ENCODE peak calls at places on chromosomes 12 and 14, in four cellular contexts. R is H1, M is HepG2, V is GM12878. D is an unnamed sample.
A peak's percentile ranks its signal among the peaks of the same experiment; 100 is the strongest.

GRCh38 chr12:71594214-71594948 is 69.3 kb downstream of the ZFC3H1 start:
- DNase-seq in V (no peak), R (no peak), M (peak; percentile 16), D (no peak)

GRCh38 chr12:20370001-20370381 is 1.7 kb downstream of the PDE3A start:
- DNase-seq in V (no peak), R (peak; percentile 63), M (no peak), D (peak; percentile 61)

GRCh38 chr14:60327447-60328331 is 78.7 kb downstream of the PPM1A start:
- DNase-seq in R (peak; percentile 72), M (no peak), V (peak; percentile 47), D (no peak)

GRCh38 chr14:85565862-85566296 is 35.9 kb downstream of the FLRT2 start:
- DNase-seq in M (no peak), R (no peak), V (no peak), D (no peak)

GRCh38 chr12:113980537-113981337 is 14.6 kb upstream of the RBM19 start:
- DNase-seq in R (peak; percentile 66), M (peak; percentile 47), V (no peak), D (peak; percentile 84)

GRCh38 chr12:3304436-3305135 is 186.4 kb upstream of the PRMT8 start:
- DNase-seq in V (no peak), M (peak; percentile 80), R (no peak), D (no peak)

GRCh38 chr12:86730233-86730632 is 474.0 kb upstream of the MGAT4C start:
- DNase-seq in M (no peak), V (no peak), R (no peak), D (no peak)

GRCh38 chr14:45990252-45990651 is 661.3 kb downstream of the RPL10L start:
- DNase-seq in M (no peak), R (no peak), V (no peak), D (no peak)

GRCh38 chr12:116177017-116177416 is 100.5 kb downstream of the MED13L start:
- DNase-seq in M (no peak), R (no peak), V (no peak), D (no peak)

GRCh38 chr12:116182359-116183063 is 95.0 kb downstream of the MED13L start:
- DNase-seq in V (no peak), R (no peak), M (no peak), D (no peak)

GRCh38 chr12:116183741-116184141 is 93.8 kb downstream of the MED13L start:
- DNase-seq in R (no peak), M (no peak), V (no peak), D (no peak)

GRCh38 chr12:116179384-116179783 is 98.1 kb downstream of the MED13L start:
- DNase-seq in V (no peak), M (no peak), R (no peak), D (no peak)

GRCh38 chr12:116180448-116180847 is 97.0 kb downstream of the MED13L start:
- DNase-seq in M (no peak), R (no peak), V (no peak), D (no peak)
- TF ChIP-seq SUZ12 in M (no peak), R (no peak), V (no peak), D (no peak)

GRCh38 chr12:88957358-88957757 is 377.1 kb upstream of the KITLG start:
- DNase-seq in R (no peak), V (no peak), M (no peak), D (no peak)

GRCh38 chr12:88955541-88955940 is 375.3 kb upstream of the KITLG start:
- DNase-seq in V (no peak), R (no peak), M (no peak), D (no peak)

GRCh38 chr12:88958961-88959360 is 378.7 kb upstream of the KITLG start:
- DNase-seq in R (no peak), V (no peak), M (no peak), D (no peak)

GRCh38 chr12:88960213-88960878 is 380.1 kb upstream of the KITLG start:
- DNase-seq in V (no peak), M (peak; percentile 59), R (no peak), D (no peak)

DNA sequence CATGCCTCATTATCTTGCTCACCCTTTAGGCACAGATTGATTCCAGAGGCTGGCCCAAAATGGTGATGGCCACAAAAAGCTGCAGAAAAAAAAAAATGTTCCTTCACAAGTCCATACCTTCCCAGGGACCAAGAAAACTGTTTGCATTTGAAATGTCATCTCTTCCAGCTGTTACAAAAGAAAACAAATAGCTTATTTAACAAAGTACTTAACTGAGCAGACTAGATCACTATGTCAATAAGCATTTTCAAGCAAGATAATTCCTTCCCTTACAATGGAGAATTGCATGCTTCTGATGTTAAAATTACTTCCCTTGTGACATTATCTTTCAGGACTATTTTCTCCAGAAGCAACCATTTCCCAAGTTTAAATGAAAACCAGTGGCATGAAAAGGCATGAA is 377.9 kb upstream of the KITLG start:
- DNase-seq in R (no peak), M (peak; percentile 46), V (no peak), D (peak; percentile 60)
- H3K4me3 ChIP-seq in R (no peak overlapping the region), M (no peak overlapping the region), V (no peak overlapping the region), D (no peak overlapping the region)

DNA sequence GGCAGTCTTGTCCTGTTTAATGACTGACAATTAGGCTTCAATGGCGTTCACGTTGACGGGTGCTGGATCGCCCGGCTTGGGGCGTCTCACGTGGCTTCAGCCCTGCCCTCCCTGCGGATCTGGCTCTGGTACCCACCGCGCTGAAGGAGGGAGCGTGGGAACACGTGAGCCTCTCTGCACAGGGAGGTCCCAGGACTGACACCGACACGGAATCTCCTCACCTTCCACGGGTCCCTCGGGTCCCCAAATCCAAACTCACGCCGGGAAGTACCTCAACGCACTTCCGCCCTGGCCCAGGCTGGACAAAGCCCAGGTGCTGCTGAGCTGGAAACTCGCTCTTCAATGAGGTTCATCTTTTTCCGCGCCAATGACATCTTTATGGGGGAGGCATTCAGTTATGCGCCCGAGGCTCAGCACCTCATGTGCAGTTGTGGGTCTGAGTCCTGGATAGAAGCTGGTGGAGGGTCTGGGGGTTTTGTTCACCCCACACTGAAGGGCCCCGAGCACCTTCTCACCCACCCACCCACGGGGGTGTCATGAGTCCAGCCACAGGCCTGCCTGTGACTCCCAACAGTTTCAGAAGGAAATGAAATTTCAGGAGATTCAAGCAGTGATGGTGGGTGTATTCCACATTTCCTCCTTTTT is 251.8 kb upstream of the SFSWAP start:
- DNase-seq in R (no peak), M (no peak), V (no peak), D (no peak)
- TF ChIP-seq SUZ12 in R (no peak), M (no peak), V (no peak), D (no peak)

DNA sequence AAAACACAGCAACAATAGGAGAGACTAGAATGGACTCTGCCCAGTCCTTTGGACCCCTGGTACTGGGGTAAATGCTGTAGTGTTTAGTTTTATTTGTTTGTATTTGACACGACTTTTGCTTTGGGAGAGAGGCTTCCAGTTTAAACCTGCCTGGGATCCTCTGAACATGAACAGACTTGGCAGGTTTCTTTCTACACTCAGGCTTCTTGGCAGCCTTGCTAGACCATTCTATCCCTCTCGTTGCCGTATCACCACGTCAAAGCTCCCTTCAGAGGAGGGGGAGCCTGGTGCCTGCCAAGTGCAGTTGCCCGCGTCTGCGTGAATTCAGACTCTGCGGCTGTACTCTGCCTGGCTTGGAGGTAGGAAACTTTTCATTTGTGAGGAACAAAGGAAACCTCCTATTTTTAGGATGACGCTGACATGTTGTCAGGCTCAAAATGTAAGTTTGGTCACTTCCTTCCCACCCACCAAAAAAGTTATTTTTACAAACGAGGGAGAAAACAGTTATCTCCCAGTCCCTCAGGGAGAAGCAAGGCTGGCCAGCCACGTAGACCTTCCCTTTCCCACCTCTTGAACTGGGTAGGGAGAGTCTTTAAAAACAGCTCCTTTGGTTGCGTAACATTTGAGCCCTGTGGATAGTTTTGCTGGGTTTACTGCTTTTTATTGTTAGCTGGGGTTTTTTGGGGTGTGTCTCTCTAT is 26.0 kb downstream of the CD9 start:
- DNase-seq in M (peak; percentile 77), R (no peak), V (no peak), D (no peak)
- H3K4me3 ChIP-seq in M (peak overlapping the region; percentile 70), R (no peak overlapping the region), V (no peak overlapping the region), D (no peak overlapping the region)

DNA sequence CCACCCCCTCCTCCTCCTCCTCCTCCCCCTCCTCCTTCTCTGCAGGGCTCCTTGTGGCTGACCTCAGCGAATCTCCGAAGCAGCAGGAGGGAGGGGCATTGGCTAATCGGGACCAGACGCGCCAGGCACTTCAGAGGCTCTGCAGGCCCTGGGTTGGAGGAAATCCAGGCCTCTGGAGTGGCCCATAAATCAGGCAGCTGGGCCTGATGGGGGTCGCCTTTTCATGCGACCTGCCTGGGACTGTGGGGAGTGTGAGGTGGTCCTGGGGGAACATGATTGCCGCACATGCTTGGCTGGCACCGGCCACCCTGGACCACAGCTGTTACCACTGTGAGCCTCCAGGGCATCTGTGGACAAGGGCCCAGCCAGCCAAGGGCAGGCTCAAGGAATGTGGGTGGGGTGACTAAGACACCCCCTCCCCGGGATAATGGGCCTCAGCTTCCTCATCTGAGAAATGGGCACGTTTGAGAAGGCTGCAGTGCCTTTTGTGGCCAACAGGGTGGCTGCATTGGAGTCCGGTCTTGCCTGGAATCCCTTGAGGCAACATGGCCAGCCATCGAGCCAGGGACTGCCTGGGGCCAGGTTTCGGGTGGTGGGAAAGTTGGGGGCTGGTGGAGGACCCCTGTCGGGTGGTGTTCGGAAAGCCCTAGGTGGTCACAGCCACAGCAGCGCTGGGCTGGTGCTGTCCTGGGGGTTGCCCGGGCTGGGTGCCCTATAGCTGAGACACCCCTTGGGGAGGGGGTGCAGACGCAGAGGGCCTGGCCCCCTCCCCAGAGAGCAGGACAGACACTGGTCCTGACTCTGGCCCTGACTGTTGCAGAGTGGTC is 12.0 kb downstream of the KIF26A start:
- DNase-seq in V (no peak), R (no peak), M (no peak), D (no peak)
- TF ChIP-seq SUZ12 in V (no peak), R (no peak), M (no peak), D (no peak)

GRCh38 chr14:77126074-77126325 is 15.6 kb downstream of the ZDHHC22 start:
- DNase-seq in R (no peak), V (no peak), M (no peak), D (no peak)

GRCh38 chr14:77122555-77123125 is 19.0 kb downstream of the ZDHHC22 start:
- DNase-seq in M (no peak), R (no peak), V (no peak), D (no peak)

GRCh38 chr14:77124345-77125274 is 17.0 kb downstream of the ZDHHC22 start:
- DNase-seq in M (no peak), V (no peak), R (peak; percentile 81), D (no peak)

GRCh38 chr14:77125275-77126073 is 16.1 kb downstream of the ZDHHC22 start:
- DNase-seq in V (no peak), R (no peak), M (no peak), D (no peak)

DNA sequence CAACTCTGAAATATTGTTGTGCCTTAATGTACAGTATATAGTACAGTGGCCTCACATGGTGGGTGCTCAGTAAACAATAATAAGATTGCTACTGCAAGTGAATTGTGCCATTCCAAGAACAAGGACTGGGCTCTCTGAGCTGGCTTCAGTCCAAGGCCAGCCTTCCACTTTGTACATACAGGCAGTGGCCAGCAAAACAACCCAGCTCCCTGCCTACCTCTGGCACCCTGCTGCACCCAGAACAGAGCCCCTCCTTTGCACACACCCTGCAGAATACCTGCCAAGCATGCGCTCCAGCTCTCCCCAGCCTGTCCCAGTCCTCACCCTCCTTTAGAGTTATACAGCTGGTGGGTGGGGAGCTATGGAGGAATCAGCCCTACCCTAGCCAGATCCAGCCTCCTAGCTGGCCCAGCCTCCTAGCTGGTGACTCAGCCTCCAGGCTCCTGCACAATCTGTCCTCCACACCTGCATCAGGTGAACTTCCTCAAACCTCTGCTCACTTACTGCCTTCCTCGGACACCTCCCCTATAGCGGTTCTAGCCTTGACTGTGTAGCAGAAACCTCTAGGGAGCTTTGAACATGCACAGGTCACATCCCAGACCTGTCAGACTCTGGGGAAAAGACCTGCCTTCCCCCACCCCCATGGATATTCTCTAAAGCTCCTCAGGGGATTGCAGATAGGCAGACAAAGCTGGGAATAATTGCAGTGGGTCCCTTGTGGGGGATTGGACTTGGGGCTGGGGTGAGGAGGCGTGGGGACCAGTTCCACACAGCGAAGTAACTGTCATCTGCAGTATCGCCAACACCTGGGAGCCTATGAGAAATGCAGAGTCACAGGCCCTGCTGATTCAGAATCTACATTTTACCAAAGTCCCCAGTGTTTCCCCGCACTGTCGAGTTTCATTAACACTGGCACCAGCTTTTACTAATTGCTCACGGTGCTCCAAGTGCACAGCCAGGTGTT is 17.9 kb downstream of the ZDHHC22 start:
- DNase-seq in M (no peak), R (no peak), V (no peak), D (no peak)
- H3K4me3 ChIP-seq in M (no peak overlapping the region), R (peak overlapping the region; percentile 64), V (no peak overlapping the region), D (no peak overlapping the region)

D was measured in NT2/D1.